ENCODE peak calls at places on chromosomes 2 and 18, in nine cellular contexts. One of them, this sample, is unnamed.

GRCh38 chr2:64966017-64966416 is 23.2 kb upstream of the SLC1A4 start:
- DNase-seq in H7: no peak
- DNase-seq in NCI-H1436 treated with DMSO at 0.1 percent for 48 hours: no peak
- DNase-seq in activated gamma-delta T cell treated with anti-CD3 and anti-CD28 coated beads, Interleukin-2, amount 50 U/mL, for 16 hours: no peak
- DNase-seq in heart left ventricle: no peak
- DNase-seq in fibroblast of pulmonary artery: no peak
- DNase-seq in neural progenitor cell: no peak
- DNase-seq in T-helper 2 cell: no peak
- DNase-seq in epithelial cell of esophagus: no peak
- DNase-seq in this sample: no peak

GRCh38 chr2:70305531-70305930 is 3.7 kb upstream of the FAM136A start:
- DNase-seq in neural progenitor cell: no peak
- DNase-seq in heart left ventricle: no peak
- DNase-seq in fibroblast of pulmonary artery: no peak
- DNase-seq in H7: no peak
- DNase-seq in NCI-H1436 treated with DMSO at 0.1 percent for 48 hours: no peak
- DNase-seq in epithelial cell of esophagus: peak
- DNase-seq in T-helper 2 cell: no peak
- DNase-seq in activated gamma-delta T cell treated with anti-CD3 and anti-CD28 coated beads, Interleukin-2, amount 50 U/mL, for 16 hours: no peak
- DNase-seq in this sample: no peak

GRCh38 chr2:238936162-238937052 is 88.5 kb downstream of the TWIST2 start:
- DNase-seq in H7: no peak
- DNase-seq in neural progenitor cell: no peak
- DNase-seq in activated gamma-delta T cell treated with anti-CD3 and anti-CD28 coated beads, Interleukin-2, amount 50 U/mL, for 16 hours: no peak
- DNase-seq in epithelial cell of esophagus: no peak
- DNase-seq in NCI-H1436 treated with DMSO at 0.1 percent for 48 hours: no peak
- DNase-seq in heart left ventricle: no peak
- DNase-seq in fibroblast of pulmonary artery: no peak
- DNase-seq in T-helper 2 cell: no peak
- DNase-seq in this sample: no peak

GRCh38 chr2:239302808-239303557 is 97.8 kb downstream of the HDAC4 start:
- DNase-seq in T-helper 2 cell: no peak
- DNase-seq in activated gamma-delta T cell treated with anti-CD3 and anti-CD28 coated beads, Interleukin-2, amount 50 U/mL, for 16 hours: no peak
- DNase-seq in neural progenitor cell: no peak
- DNase-seq in NCI-H1436 treated with DMSO at 0.1 percent for 48 hours: no peak
- DNase-seq in fibroblast of pulmonary artery: no peak
- DNase-seq in H7: no peak
- DNase-seq in heart left ventricle: no peak
- DNase-seq in epithelial cell of esophagus: no peak
- DNase-seq in this sample: no peak

GRCh38 chr2:41482659-41483058 is 565.2 kb upstream of the PKDCC start:
- DNase-seq in fibroblast of pulmonary artery: no peak
- DNase-seq in activated gamma-delta T cell treated with anti-CD3 and anti-CD28 coated beads, Interleukin-2, amount 50 U/mL, for 16 hours: no peak
- DNase-seq in neural progenitor cell: no peak
- DNase-seq in NCI-H1436 treated with DMSO at 0.1 percent for 48 hours: no peak
- DNase-seq in heart left ventricle: no peak
- DNase-seq in T-helper 2 cell: no peak
- DNase-seq in H7: no peak
- DNase-seq in epithelial cell of esophagus: no peak
- DNase-seq in this sample: no peak

GRCh38 chr18:58670561-58671121 is 624 bp upstream of the MALT1 start:
- DNase-seq in neural progenitor cell: peak
- DNase-seq in T-helper 2 cell: no peak
- DNase-seq in activated gamma-delta T cell treated with anti-CD3 and anti-CD28 coated beads, Interleukin-2, amount 50 U/mL, for 16 hours: no peak
- DNase-seq in heart left ventricle: no peak
- DNase-seq in epithelial cell of esophagus: no peak
- DNase-seq in NCI-H1436 treated with DMSO at 0.1 percent for 48 hours: no peak
- DNase-seq in fibroblast of pulmonary artery: peak
- DNase-seq in H7: peak
- DNase-seq in this sample: no peak

GRCh38 chr2:186653511-186653910 is 40.3 kb upstream of the FAM171B start:
- DNase-seq in T-helper 2 cell: no peak
- DNase-seq in NCI-H1436 treated with DMSO at 0.1 percent for 48 hours: no peak
- DNase-seq in fibroblast of pulmonary artery: no peak
- DNase-seq in neural progenitor cell: no peak
- DNase-seq in epithelial cell of esophagus: no peak
- DNase-seq in heart left ventricle: no peak
- DNase-seq in activated gamma-delta T cell treated with anti-CD3 and anti-CD28 coated beads, Interleukin-2, amount 50 U/mL, for 16 hours: no peak
- DNase-seq in H7: no peak
- DNase-seq in this sample: no peak

GRCh38 chr18:3084206-3084605 is 71.3 kb upstream of the LPIN2 start:
- DNase-seq in activated gamma-delta T cell treated with anti-CD3 and anti-CD28 coated beads, Interleukin-2, amount 50 U/mL, for 16 hours: no peak
- DNase-seq in T-helper 2 cell: no peak
- DNase-seq in fibroblast of pulmonary artery: no peak
- DNase-seq in NCI-H1436 treated with DMSO at 0.1 percent for 48 hours: no peak
- DNase-seq in neural progenitor cell: no peak
- DNase-seq in heart left ventricle: no peak
- DNase-seq in epithelial cell of esophagus: no peak
- DNase-seq in H7: no peak
- DNase-seq in this sample: no peak

GRCh38 chr2:219661955-219662395 is 34.5 kb downstream of the SLC4A3 start:
- DNase-seq in activated gamma-delta T cell treated with anti-CD3 and anti-CD28 coated beads, Interleukin-2, amount 50 U/mL, for 16 hours: no peak
- DNase-seq in NCI-H1436 treated with DMSO at 0.1 percent for 48 hours: no peak
- DNase-seq in fibroblast of pulmonary artery: peak
- DNase-seq in neural progenitor cell: no peak
- DNase-seq in H7: no peak
- DNase-seq in T-helper 2 cell: no peak
- DNase-seq in heart left ventricle: no peak
- DNase-seq in epithelial cell of esophagus: peak
- DNase-seq in this sample: no peak

GRCh38 chr2:181152221-181152620 is 171.8 kb downstream of the UBE2E3 start:
- DNase-seq in heart left ventricle: no peak
- DNase-seq in activated gamma-delta T cell treated with anti-CD3 and anti-CD28 coated beads, Interleukin-2, amount 50 U/mL, for 16 hours: no peak
- DNase-seq in fibroblast of pulmonary artery: no peak
- DNase-seq in NCI-H1436 treated with DMSO at 0.1 percent for 48 hours: no peak
- DNase-seq in epithelial cell of esophagus: no peak
- DNase-seq in H7: no peak
- DNase-seq in T-helper 2 cell: no peak
- DNase-seq in neural progenitor cell: no peak
- DNase-seq in this sample: no peak

GRCh38 chr2:238231251-238231793 is 8.5 kb downstream of the HES6 start:
- DNase-seq in fibroblast of pulmonary artery: peak
- DNase-seq in heart left ventricle: peak
- DNase-seq in NCI-H1436 treated with DMSO at 0.1 percent for 48 hours: no peak
- DNase-seq in H7: peak
- DNase-seq in neural progenitor cell: peak
- DNase-seq in activated gamma-delta T cell treated with anti-CD3 and anti-CD28 coated beads, Interleukin-2, amount 50 U/mL, for 16 hours: peak
- DNase-seq in epithelial cell of esophagus: peak
- DNase-seq in T-helper 2 cell: peak
- DNase-seq in this sample: peak

GRCh38 chr2:180715044-180715443 is 265.4 kb upstream of the UBE2E3 start:
- DNase-seq in T-helper 2 cell: no peak
- DNase-seq in NCI-H1436 treated with DMSO at 0.1 percent for 48 hours: no peak
- DNase-seq in fibroblast of pulmonary artery: no peak
- DNase-seq in activated gamma-delta T cell treated with anti-CD3 and anti-CD28 coated beads, Interleukin-2, amount 50 U/mL, for 16 hours: no peak
- DNase-seq in epithelial cell of esophagus: no peak
- DNase-seq in neural progenitor cell: no peak
- DNase-seq in H7: no peak
- DNase-seq in heart left ventricle: no peak
- DNase-seq in this sample: no peak

GRCh38 chr2:157830696-157831570 is 45.2 kb downstream of the ACVR1 start:
- DNase-seq in NCI-H1436 treated with DMSO at 0.1 percent for 48 hours: no peak
- DNase-seq in epithelial cell of esophagus: peak
- DNase-seq in H7: no peak
- DNase-seq in fibroblast of pulmonary artery: peak
- DNase-seq in activated gamma-delta T cell treated with anti-CD3 and anti-CD28 coated beads, Interleukin-2, amount 50 U/mL, for 16 hours: no peak
- DNase-seq in heart left ventricle: no peak
- DNase-seq in neural progenitor cell: no peak
- DNase-seq in T-helper 2 cell: no peak
- DNase-seq in this sample: peak

GRCh38 chr2:8754056-8754790 is 72.4 kb downstream of the ID2 start:
- DNase-seq in neural progenitor cell: no peak
- DNase-seq in heart left ventricle: no peak
- DNase-seq in T-helper 2 cell: no peak
- DNase-seq in activated gamma-delta T cell treated with anti-CD3 and anti-CD28 coated beads, Interleukin-2, amount 50 U/mL, for 16 hours: no peak
- DNase-seq in fibroblast of pulmonary artery: peak
- DNase-seq in epithelial cell of esophagus: no peak
- DNase-seq in NCI-H1436 treated with DMSO at 0.1 percent for 48 hours: no peak
- DNase-seq in H7: no peak
- DNase-seq in this sample: peak

GRCh38 chr18:40676676-40677075 is 1278.4 kb upstream of the PIK3C3 start:
- DNase-seq in epithelial cell of esophagus: peak
- DNase-seq in neural progenitor cell: no peak
- DNase-seq in H7: no peak
- DNase-seq in NCI-H1436 treated with DMSO at 0.1 percent for 48 hours: no peak
- DNase-seq in activated gamma-delta T cell treated with anti-CD3 and anti-CD28 coated beads, Interleukin-2, amount 50 U/mL, for 16 hours: no peak
- DNase-seq in fibroblast of pulmonary artery: no peak
- DNase-seq in T-helper 2 cell: no peak
- DNase-seq in heart left ventricle: no peak
- DNase-seq in this sample: peak

GRCh38 chr2:60794271-60794863 is 38.3 kb downstream of the PAPOLG start:
- DNase-seq in NCI-H1436 treated with DMSO at 0.1 percent for 48 hours: no peak
- DNase-seq in epithelial cell of esophagus: peak
- DNase-seq in T-helper 2 cell: no peak
- DNase-seq in H7: peak
- DNase-seq in activated gamma-delta T cell treated with anti-CD3 and anti-CD28 coated beads, Interleukin-2, amount 50 U/mL, for 16 hours: no peak
- DNase-seq in heart left ventricle: no peak
- DNase-seq in fibroblast of pulmonary artery: peak
- DNase-seq in neural progenitor cell: no peak
- DNase-seq in this sample: peak

GRCh38 chr2:179861027-179861776 is at the start of gene ZNF385B:
- DNase-seq in NCI-H1436 treated with DMSO at 0.1 percent for 48 hours: no peak
- DNase-seq in T-helper 2 cell: no peak
- DNase-seq in heart left ventricle: peak
- DNase-seq in fibroblast of pulmonary artery: peak
- DNase-seq in H7: peak
- DNase-seq in epithelial cell of esophagus: peak
- DNase-seq in activated gamma-delta T cell treated with anti-CD3 and anti-CD28 coated beads, Interleukin-2, amount 50 U/mL, for 16 hours: no peak
- DNase-seq in neural progenitor cell: peak
- DNase-seq in this sample: peak

GRCh38 chr2:224723606-224724217 is 7.5 kb upstream of the CCDC195 start:
- DNase-seq in fibroblast of pulmonary artery: no peak
- DNase-seq in neural progenitor cell: no peak
- DNase-seq in heart left ventricle: no peak
- DNase-seq in H7: no peak
- DNase-seq in T-helper 2 cell: no peak
- DNase-seq in epithelial cell of esophagus: peak
- DNase-seq in activated gamma-delta T cell treated with anti-CD3 and anti-CD28 coated beads, Interleukin-2, amount 50 U/mL, for 16 hours: no peak
- DNase-seq in NCI-H1436 treated with DMSO at 0.1 percent for 48 hours: no peak
- DNase-seq in this sample: no peak

GRCh38 chr2:63465633-63466032 is 122.6 kb downstream of the WDPCP start:
- DNase-seq in H7: no peak
- DNase-seq in NCI-H1436 treated with DMSO at 0.1 percent for 48 hours: no peak
- DNase-seq in heart left ventricle: no peak
- DNase-seq in epithelial cell of esophagus: no peak
- DNase-seq in neural progenitor cell: no peak
- DNase-seq in activated gamma-delta T cell treated with anti-CD3 and anti-CD28 coated beads, Interleukin-2, amount 50 U/mL, for 16 hours: no peak
- DNase-seq in fibroblast of pulmonary artery: peak
- DNase-seq in T-helper 2 cell: no peak
- DNase-seq in this sample: no peak

GRCh38 chr2:17754773-17755425 is 961 bp downstream of the GEN1 start:
- DNase-seq in heart left ventricle: no peak
- DNase-seq in T-helper 2 cell: no peak
- DNase-seq in neural progenitor cell: peak
- DNase-seq in NCI-H1436 treated with DMSO at 0.1 percent for 48 hours: no peak
- DNase-seq in fibroblast of pulmonary artery: peak
- DNase-seq in H7: peak
- DNase-seq in activated gamma-delta T cell treated with anti-CD3 and anti-CD28 coated beads, Interleukin-2, amount 50 U/mL, for 16 hours: no peak
- DNase-seq in epithelial cell of esophagus: peak
- DNase-seq in this sample: peak

GRCh38 chr2:232457121-232458011 is 1.4 kb downstream of the ALPI start:
- DNase-seq in heart left ventricle: no peak
- DNase-seq in neural progenitor cell: no peak
- DNase-seq in activated gamma-delta T cell treated with anti-CD3 and anti-CD28 coated beads, Interleukin-2, amount 50 U/mL, for 16 hours: no peak
- DNase-seq in T-helper 2 cell: no peak
- DNase-seq in fibroblast of pulmonary artery: no peak
- DNase-seq in H7: peak
- DNase-seq in epithelial cell of esophagus: no peak
- DNase-seq in NCI-H1436 treated with DMSO at 0.1 percent for 48 hours: no peak
- DNase-seq in this sample: no peak

GRCh38 chr2:75602724-75603342 is 42.1 kb upstream of the EVA1A start:
- DNase-seq in neural progenitor cell: no peak
- DNase-seq in activated gamma-delta T cell treated with anti-CD3 and anti-CD28 coated beads, Interleukin-2, amount 50 U/mL, for 16 hours: no peak
- DNase-seq in fibroblast of pulmonary artery: peak
- DNase-seq in epithelial cell of esophagus: peak
- DNase-seq in NCI-H1436 treated with DMSO at 0.1 percent for 48 hours: no peak
- DNase-seq in T-helper 2 cell: no peak
- DNase-seq in heart left ventricle: no peak
- DNase-seq in H7: no peak
- DNase-seq in this sample: peak

GRCh38 chr2:188798159-188798558 is 176.0 kb upstream of the COL3A1 start:
- DNase-seq in NCI-H1436 treated with DMSO at 0.1 percent for 48 hours: no peak
- DNase-seq in heart left ventricle: no peak
- DNase-seq in T-helper 2 cell: no peak
- DNase-seq in fibroblast of pulmonary artery: peak
- DNase-seq in neural progenitor cell: no peak
- DNase-seq in activated gamma-delta T cell treated with anti-CD3 and anti-CD28 coated beads, Interleukin-2, amount 50 U/mL, for 16 hours: no peak
- DNase-seq in epithelial cell of esophagus: no peak
- DNase-seq in H7: no peak
- DNase-seq in this sample: peak

GRCh38 chr18:51092097-51092496 is 62.1 kb downstream of the SMAD4 start:
- DNase-seq in H7: no peak
- DNase-seq in T-helper 2 cell: no peak
- DNase-seq in heart left ventricle: no peak
- DNase-seq in fibroblast of pulmonary artery: no peak
- DNase-seq in activated gamma-delta T cell treated with anti-CD3 and anti-CD28 coated beads, Interleukin-2, amount 50 U/mL, for 16 hours: no peak
- DNase-seq in neural progenitor cell: no peak
- DNase-seq in epithelial cell of esophagus: no peak
- DNase-seq in NCI-H1436 treated with DMSO at 0.1 percent for 48 hours: no peak
- DNase-seq in this sample: no peak

GRCh38 chr18:39596216-39596615 is 2030.6 kb upstream of the CELF4 start:
- DNase-seq in H7: no peak
- DNase-seq in activated gamma-delta T cell treated with anti-CD3 and anti-CD28 coated beads, Interleukin-2, amount 50 U/mL, for 16 hours: no peak
- DNase-seq in fibroblast of pulmonary artery: no peak
- DNase-seq in neural progenitor cell: no peak
- DNase-seq in heart left ventricle: no peak
- DNase-seq in NCI-H1436 treated with DMSO at 0.1 percent for 48 hours: no peak
- DNase-seq in epithelial cell of esophagus: no peak
- DNase-seq in T-helper 2 cell: no peak
- DNase-seq in this sample: no peak

GRCh38 chr18:600107-600506 is 3.3 kb downstream of the CLUL1 start:
- DNase-seq in T-helper 2 cell: no peak
- DNase-seq in heart left ventricle: no peak
- DNase-seq in epithelial cell of esophagus: no peak
- DNase-seq in fibroblast of pulmonary artery: no peak
- DNase-seq in activated gamma-delta T cell treated with anti-CD3 and anti-CD28 coated beads, Interleukin-2, amount 50 U/mL, for 16 hours: no peak
- DNase-seq in NCI-H1436 treated with DMSO at 0.1 percent for 48 hours: no peak
- DNase-seq in H7: no peak
- DNase-seq in neural progenitor cell: no peak
- DNase-seq in this sample: no peak

GRCh38 chr2:84925724-84926376 is 20.4 kb downstream of the TMSB10 start:
- DNase-seq in NCI-H1436 treated with DMSO at 0.1 percent for 48 hours: peak
- DNase-seq in activated gamma-delta T cell treated with anti-CD3 and anti-CD28 coated beads, Interleukin-2, amount 50 U/mL, for 16 hours: peak
- DNase-seq in neural progenitor cell: peak
- DNase-seq in T-helper 2 cell: peak
- DNase-seq in heart left ventricle: peak
- DNase-seq in epithelial cell of esophagus: peak
- DNase-seq in H7: peak
- DNase-seq in fibroblast of pulmonary artery: peak
- DNase-seq in this sample: peak

GRCh38 chr2:240468300-240469238 is 33.1 kb downstream of the GPC1 start:
- DNase-seq in heart left ventricle: peak
- DNase-seq in fibroblast of pulmonary artery: no peak
- DNase-seq in epithelial cell of esophagus: no peak
- DNase-seq in NCI-H1436 treated with DMSO at 0.1 percent for 48 hours: no peak
- DNase-seq in T-helper 2 cell: no peak
- DNase-seq in activated gamma-delta T cell treated with anti-CD3 and anti-CD28 coated beads, Interleukin-2, amount 50 U/mL, for 16 hours: no peak
- DNase-seq in H7: peak
- DNase-seq in neural progenitor cell: no peak
- DNase-seq in this sample: no peak

GRCh38 chr2:5959836-5960820 is 267.9 kb downstream of the SOX11 start:
- DNase-seq in T-helper 2 cell: no peak
- DNase-seq in epithelial cell of esophagus: no peak
- DNase-seq in activated gamma-delta T cell treated with anti-CD3 and anti-CD28 coated beads, Interleukin-2, amount 50 U/mL, for 16 hours: no peak
- DNase-seq in H7: no peak
- DNase-seq in neural progenitor cell: no peak
- DNase-seq in fibroblast of pulmonary artery: no peak
- DNase-seq in NCI-H1436 treated with DMSO at 0.1 percent for 48 hours: no peak
- DNase-seq in heart left ventricle: no peak
- DNase-seq in this sample: no peak

GRCh38 chr2:26850002-26850431 is 2.1 kb downstream of the DPYSL5 start:
- DNase-seq in neural progenitor cell: peak
- DNase-seq in T-helper 2 cell: no peak
- DNase-seq in heart left ventricle: no peak
- DNase-seq in H7: peak
- DNase-seq in NCI-H1436 treated with DMSO at 0.1 percent for 48 hours: no peak
- DNase-seq in fibroblast of pulmonary artery: no peak
- DNase-seq in activated gamma-delta T cell treated with anti-CD3 and anti-CD28 coated beads, Interleukin-2, amount 50 U/mL, for 16 hours: no peak
- DNase-seq in epithelial cell of esophagus: no peak
- DNase-seq in this sample: no peak

GRCh38 chr2:74873678-74874640 is 40.0 kb downstream of the HK2 start:
- DNase-seq in fibroblast of pulmonary artery: no peak
- DNase-seq in heart left ventricle: no peak
- DNase-seq in epithelial cell of esophagus: no peak
- DNase-seq in neural progenitor cell: no peak
- DNase-seq in H7: no peak
- DNase-seq in activated gamma-delta T cell treated with anti-CD3 and anti-CD28 coated beads, Interleukin-2, amount 50 U/mL, for 16 hours: no peak
- DNase-seq in NCI-H1436 treated with DMSO at 0.1 percent for 48 hours: no peak
- DNase-seq in T-helper 2 cell: no peak
- DNase-seq in this sample: peak